ENCODE peak calls at places on chromosomes 7 and 10, in five cellular contexts. S is K562, T is transverse colon, O is H1, Z is stomach. Y is an unnamed sample.

GRCh38 chr10:72043016-72043834 is 45.1 kb downstream of the SPOCK2 start:
- DNase-seq in S (no peak), T (no peak), O (no peak), Z (no peak), Y (no peak)

GRCh38 chr7:69847921-69848612 is 249.8 kb downstream of the AUTS2 start:
- DNase-seq in S (no peak), T (no peak), O (no peak), Z (no peak), Y (no peak)

GRCh38 chr10:98316661-98317060 is 48.7 kb upstream of the LOXL4 start:
- DNase-seq in S (no peak), T (no peak), O (no peak), Z (no peak), Y (no peak)

GRCh38 chr10:128046934-128047251 is 79.3 kb downstream of the MKI67 start:
- DNase-seq in S (no peak), T (no peak), O (no peak), Z (no peak), Y (peak; percentile 61)

GRCh38 chr7:32059289-32060045 is 10.7 kb downstream of the PDE1C start:
- DNase-seq in S (no peak), T (no peak), O (no peak), Z (no peak), Y (no peak)

GRCh38 chr7:11613292-11613930 is 218.6 kb downstream of the THSD7A start:
- DNase-seq in S (no peak), T (no peak), O (no peak), Z (no peak), Y (no peak)

GRCh38 chr10:132294196-132294520 is 13.6 kb downstream of the STK32C start:
- DNase-seq in S (no peak), T (no peak), O (no peak), Z (no peak), Y (no peak)

GRCh38 chr10:49058341-49059255 is 56.7 kb downstream of the VSTM4 start:
- DNase-seq in S (no peak), T (no peak), O (no peak), Z (no peak), Y (no peak)

GRCh38 chr7:42198974-42199668 is 37.9 kb downstream of the GLI3 start:
- DNase-seq in S (no peak), T (no peak), O (no peak), Z (no peak), Y (no peak)

GRCh38 chr10:97129666-97130065 is 56.1 kb downstream of the SLIT1 start:
- DNase-seq in S (no peak), T (no peak), O (no peak), Z (no peak), Y (no peak)

GRCh38 chr7:19106308-19107141 is 10.9 kb downstream of the TWIST1 start:
- DNase-seq in S (no peak), T (no peak), O (no peak), Z (no peak), Y (no peak)

GRCh38 chr7:90262438-90262837 is 17.5 kb downstream of the CFAP69 start:
- DNase-seq in S (peak; percentile 36), T (no peak), O (no peak), Z (no peak), Y (no peak)

GRCh38 chr10:5976689-5977470 is 463 bp downstream of the IL15RA start:
- DNase-seq in S (peak; percentile 63), T (peak; percentile 70), O (no peak), Z (peak; percentile 52), Y (peak; percentile 77)

GRCh38 chr7:118195837-118196474 is 12.0 kb downstream of the LSM8 start:
- DNase-seq in S (peak; percentile 56), T (peak; percentile 51), O (no peak), Z (peak; percentile 59), Y (no peak)

GRCh38 chr7:7100432-7100849 is 81.9 kb upstream of the C1GALT1 start:
- DNase-seq in S (peak; percentile 86), T (no peak), O (peak; percentile 47), Z (no peak), Y (no peak)

GRCh38 chr7:36338256-36338655 is 51.4 kb upstream of the ANLN start:
- DNase-seq in S (no peak), T (no peak), O (no peak), Z (no peak), Y (no peak)

GRCh38 chr7:99693100-99693426 is 13.3 kb upstream of the CYP3A5 start:
- DNase-seq in S (peak; percentile 30), T (no peak), O (no peak), Z (no peak), Y (no peak)

GRCh38 chr7:99694201-99694911 is 14.6 kb upstream of the CYP3A5 start:
- DNase-seq in S (peak; percentile 60), T (no peak), O (no peak), Z (no peak), Y (no peak)

GRCh38 chr7:99694912-99695304 is 15.1 kb upstream of the CYP3A5 start:
- DNase-seq in S (no peak), T (no peak), O (no peak), Z (no peak), Y (no peak)

DNA sequence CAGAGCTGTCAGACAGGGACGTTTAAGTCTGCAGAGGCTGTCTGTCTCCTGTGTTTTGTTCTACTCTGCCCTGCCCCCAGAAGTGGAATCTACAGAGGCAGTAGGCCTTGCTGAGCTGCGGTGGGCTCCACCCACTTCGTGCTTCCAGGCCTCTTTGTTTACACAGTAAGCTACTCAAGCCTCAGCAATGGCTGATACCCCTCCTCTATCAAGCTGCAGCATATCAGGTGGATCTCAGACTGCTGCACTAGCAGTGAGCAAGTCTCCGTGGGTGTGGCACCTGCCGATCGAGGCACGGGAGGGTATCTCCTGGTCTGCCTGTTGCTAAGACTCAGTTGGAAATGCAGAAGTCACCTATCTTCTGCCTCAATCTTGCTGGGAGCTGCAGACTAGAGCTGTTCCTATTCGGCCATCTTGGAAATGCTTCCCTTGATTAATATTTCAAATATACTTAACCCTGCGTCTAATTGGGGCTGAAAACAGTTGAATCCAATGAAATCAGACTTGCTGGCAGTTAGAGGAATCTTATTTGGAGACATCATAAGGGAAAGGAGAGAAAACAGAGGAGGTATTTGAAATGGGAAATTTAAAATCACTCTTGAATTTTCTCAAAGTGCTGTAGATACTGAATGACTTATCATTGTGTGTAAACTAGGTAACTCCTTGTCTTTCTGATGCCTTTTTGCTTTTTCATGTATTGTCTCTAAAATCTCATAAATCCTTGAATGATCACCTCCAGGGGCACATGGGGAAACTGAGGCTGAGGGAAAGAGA is 13.8 kb upstream of the CYP3A5 start:
- DNase-seq in S (peak; percentile 78), T (peak; percentile 23), O (no peak), Z (peak; percentile 66), Y (no peak)
- TF ChIP-seq EP300 in S (peak; percentile 74), T (no peak), O (no peak), Z (no peak), Y (no peak)

GRCh38 chr7:111958431-111958830 is 247.8 kb downstream of the DOCK4 start:
- DNase-seq in S (no peak), T (no peak), O (no peak), Z (no peak), Y (no peak)

GRCh38 chr7:111951027-111951426 is 255.2 kb downstream of the DOCK4 start:
- DNase-seq in S (no peak), T (no peak), O (no peak), Z (no peak), Y (no peak)

GRCh38 chr7:111953611-111954010 is 252.6 kb downstream of the DOCK4 start:
- DNase-seq in S (no peak), T (no peak), O (no peak), Z (no peak), Y (no peak)

GRCh38 chr7:111954056-111954455 is 252.1 kb downstream of the DOCK4 start:
- DNase-seq in S (no peak), T (no peak), O (no peak), Z (no peak), Y (no peak)

GRCh38 chr7:111954474-111955311 is 251.5 kb downstream of the DOCK4 start:
- DNase-seq in S (peak; percentile 24), T (no peak), O (no peak), Z (no peak), Y (no peak)
- H3K27ac ChIP-seq in S (no peak overlapping the region), T (no peak overlapping the region), O (no peak overlapping the region), Z (peak overlapping the region; percentile 40), Y (no peak overlapping the region)

GRCh38 chr7:30464231-30464660 is 14.3 kb downstream of the NOD1 start:
- DNase-seq in S (no peak), T (no peak), O (no peak), Z (no peak), Y (peak; percentile 46)
- TF ChIP-seq POLR2AphosphoS5 in S (no peak), T (no peak), O (no peak), Z (no peak), Y (no peak)

DNA sequence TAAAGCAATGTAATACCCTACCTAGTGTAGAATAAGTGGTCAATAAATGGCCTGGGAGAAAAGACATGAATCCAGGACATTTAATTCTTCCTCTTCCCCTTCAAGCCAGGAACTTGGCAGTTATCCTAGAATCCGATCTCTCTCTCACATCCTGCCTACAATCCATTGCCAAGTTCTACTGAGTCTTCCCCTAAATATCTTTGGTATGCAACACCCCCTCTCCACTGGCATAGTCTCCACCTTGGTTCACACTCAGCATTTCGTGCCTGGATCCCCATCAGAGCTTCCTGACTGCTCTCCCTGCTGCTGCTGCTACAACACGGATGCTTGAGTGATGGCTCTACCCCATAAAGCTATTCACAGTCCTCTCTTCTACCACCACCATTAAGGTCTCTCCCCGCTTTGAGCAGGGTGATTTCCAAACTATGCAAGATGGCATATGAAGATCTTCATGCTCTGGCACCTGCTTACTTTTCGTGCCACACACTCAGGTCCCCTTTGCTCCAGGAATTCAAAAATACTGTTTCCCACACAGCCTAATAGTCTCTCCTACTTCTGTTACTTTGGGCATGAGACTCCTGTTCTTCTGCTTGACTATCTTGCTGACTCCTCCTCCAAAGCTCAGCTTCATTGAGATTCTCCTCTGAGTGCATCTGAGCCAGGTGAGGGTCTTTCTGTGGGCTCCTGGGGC is 4.8 kb downstream of the ANK3 start:
- DNase-seq in S (no peak), T (no peak), O (no peak), Z (no peak), Y (no peak)
- TF ChIP-seq EP300 in S (no peak), T (no peak), O (no peak), Z (no peak), Y (no peak)

GRCh38 chr7:139757968-139758367 is 19.8 kb downstream of the HIPK2 start:
- DNase-seq in S (no peak), T (no peak), O (no peak), Z (no peak), Y (no peak)
- H3K27ac ChIP-seq in S (no peak overlapping the region), T (peak overlapping the region; percentile 30), O (no peak overlapping the region), Z (no peak overlapping the region), Y (no peak overlapping the region)

GRCh38 chr7:3238525-3239210 is 62.4 kb upstream of the SDK1 start:
- DNase-seq in S (no peak), T (no peak), O (no peak), Z (no peak), Y (no peak)

GRCh38 chr7:3241686-3242258 is 59.3 kb upstream of the SDK1 start:
- DNase-seq in S (no peak), T (no peak), O (no peak), Z (no peak), Y (no peak)

GRCh38 chr7:3240826-3241430 is 60.1 kb upstream of the SDK1 start:
- DNase-seq in S (no peak), T (no peak), O (no peak), Z (no peak), Y (no peak)

GRCh38 chr7:3236268-3236667 is 64.8 kb upstream of the SDK1 start:
- DNase-seq in S (no peak), T (no peak), O (no peak), Z (no peak), Y (no peak)

GRCh38 chr7:3239291-3239691 is 61.8 kb upstream of the SDK1 start:
- DNase-seq in S (no peak), T (no peak), O (no peak), Z (no peak), Y (no peak)
- TF ChIP-seq POLR2AphosphoS5 in S (no peak), T (no peak), O (no peak), Z (no peak), Y (no peak)